ENCODE peak calls at places on chromosome 3, in eight cellular contexts. L is germinal center; Y is Daoy; F is endodermal cell; O is right cardiac atrium; D is stimulated activated CD4-positive, alpha-beta T cell treated with anti-CD3 and anti-CD28 coated beads, TNF-alpha, amount 100 ng/mL, for 4 hours; E is NCI-H2107; C is HEK293T. S is an unnamed sample.

GRCh38 chr3:175260145-175260794 is 401.1 kb downstream of the NAALADL2 start:
- DNase-seq in C (no peak), D (no peak), E (no peak), L (no peak), O (no peak), Y (peak; percentile 37), F (no peak), S (no peak)

GRCh38 chr3:141981084-141981483 is 104.6 kb downstream of the ATP1B3 start:
- DNase-seq in F (no peak), O (no peak), D (no peak), L (no peak), C (no peak), Y (no peak), E (no peak), S (no peak)

GRCh38 chr3:55486857-55487375 is at the start of gene WNT5A:
- DNase-seq in Y (peak; percentile 74), F (peak; percentile 87), O (peak; percentile 78), C (peak; percentile 45), D (no peak), L (peak; percentile 44), E (no peak), S (no peak)

GRCh38 chr3:194592798-194593752 is 40.1 kb downstream of the TMEM44 start:
- DNase-seq in L (peak; percentile 38), Y (peak; percentile 99), E (peak; percentile 13), F (no peak), O (no peak), D (no peak), C (no peak), S (no peak)

GRCh38 chr3:97823503-97824004 is 1.7 kb downstream of the CRYBG3 start:
- DNase-seq in L (no peak), O (peak; percentile 63), E (no peak), F (no peak), Y (no peak), D (no peak), C (no peak), S (no peak)

GRCh38 chr3:176992565-176992964 is 204.7 kb downstream of the TBL1XR1 start:
- DNase-seq in F (no peak), O (no peak), C (no peak), L (no peak), E (peak; percentile 60), D (no peak), Y (no peak), S (no peak)

GRCh38 chr3:186806173-186807055 is at the start of gene RFC4:
- DNase-seq in E (peak; percentile 92), L (peak; percentile 77), Y (peak; percentile 89), D (peak; percentile 68), O (peak; percentile 94), C (peak; percentile 74), F (peak; percentile 91), S (peak; percentile 23)

GRCh38 chr3:112403101-112403500 is 70.1 kb downstream of the CD200 start:
- DNase-seq in C (no peak), D (no peak), O (no peak), L (no peak), Y (no peak), E (no peak), F (no peak), S (no peak)

GRCh38 chr3:119146578-119147375 is 812 bp downstream of the TEX55 start:
- DNase-seq in D (no peak), Y (no peak), E (no peak), C (no peak), F (no peak), O (no peak), L (no peak), S (no peak)

GRCh38 chr3:124600765-124601164 is 129.5 kb upstream of the UMPS start:
- DNase-seq in E (no peak), C (no peak), O (no peak), F (no peak), L (no peak), Y (peak; percentile 51), D (no peak), S (no peak)

GRCh38 chr3:50575372-50575771 is 6.0 kb downstream of the HEMK1 start:
- DNase-seq in F (no peak), E (no peak), C (no peak), Y (peak; percentile 46), D (no peak), O (peak; percentile 14), L (no peak), S (no peak)

GRCh38 chr3:109275702-109276293 is 40.5 kb downstream of the DPPA2 start:
- DNase-seq in D (no peak), F (peak; percentile 86), C (peak; percentile 41), E (no peak), O (no peak), L (no peak), Y (peak; percentile 20), S (no peak)

GRCh38 chr3:66452247-66453040 is 48.4 kb downstream of the LRIG1 start:
- DNase-seq in L (no peak), O (peak; percentile 74), D (no peak), Y (no peak), F (no peak), E (no peak), C (no peak), S (no peak)

GRCh38 chr3:182979103-182979697 is 1.1 kb downstream of the DCUN1D1 start:
- DNase-seq in D (no peak), E (no peak), O (no peak), F (peak; percentile 45), L (no peak), Y (no peak), C (no peak), S (no peak)

GRCh38 chr3:168885028-168885427 is 778.5 kb downstream of the MECOM start:
- DNase-seq in F (no peak), C (no peak), E (no peak), Y (peak; percentile 63), O (no peak), L (no peak), D (no peak), S (no peak)

GRCh38 chr3:4996223-4996765 is 17.1 kb downstream of the BHLHE40 start:
- DNase-seq in Y (no peak), F (peak; percentile 35), O (no peak), D (no peak), C (no peak), L (no peak), E (no peak), S (no peak)

GRCh38 chr3:49529567-49529966 is 24.7 kb upstream of the BSN start:
- DNase-seq in D (no peak), E (no peak), Y (no peak), O (no peak), C (no peak), F (no peak), L (no peak), S (no peak)

GRCh38 chr3:42880183-42880582 is 4.5 kb upstream of the CYP8B1 start:
- DNase-seq in O (peak; percentile 54), E (no peak), D (no peak), Y (no peak), C (no peak), F (no peak), L (no peak), S (no peak)

GRCh38 chr3:131216801-131217200 is 164.8 kb upstream of the NUDT16 start:
- DNase-seq in Y (peak; percentile 96), O (peak; percentile 57), F (peak; percentile 71), L (no peak), C (peak; percentile 53), D (no peak), E (no peak), S (no peak)

GRCh38 chr3:113124256-113124830 is 87.0 kb upstream of the BOC start:
- DNase-seq in Y (no peak), C (no peak), L (no peak), O (no peak), E (no peak), F (no peak), D (no peak), S (no peak)

GRCh38 chr3:59411694-59412093 is 361.9 kb upstream of the CFAP20DC start:
- DNase-seq in D (no peak), C (no peak), F (no peak), O (no peak), L (no peak), Y (no peak), E (no peak), S (no peak)

GRCh38 chr3:105518201-105518600 is 151.5 kb downstream of the ALCAM start:
- DNase-seq in C (no peak), F (no peak), Y (no peak), O (no peak), E (no peak), L (no peak), D (no peak), S (no peak)

GRCh38 chr3:126349611-126350501 is 7.4 kb downstream of the KLF15 start:
- DNase-seq in E (no peak), C (no peak), D (no peak), O (no peak), L (no peak), F (no peak), Y (no peak), S (no peak)

GRCh38 chr3:111106993-111107392 is 35.4 kb downstream of the NECTIN3 start:
- DNase-seq in E (no peak), D (no peak), L (no peak), C (no peak), Y (no peak), O (no peak), F (no peak), S (no peak)

GRCh38 chr3:42652251-42652610 is 1.3 kb upstream of the ZBTB47 start:
- DNase-seq in E (no peak), D (no peak), L (no peak), F (no peak), Y (no peak), O (no peak), C (no peak), S (no peak)

GRCh38 chr3:67564008-67564407 is 90.4 kb downstream of the SUCLG2 start:
- DNase-seq in L (no peak), O (no peak), C (no peak), E (no peak), Y (no peak), D (no peak), F (no peak), S (no peak)

GRCh38 chr3:170076715-170077238 is 39.0 kb downstream of the GPR160 start:
- DNase-seq in E (no peak), L (no peak), C (no peak), O (no peak), Y (no peak), F (no peak), D (no peak), S (no peak)

S was measured in NCI-H187 treated with DMSO at 0.1 percent for 48 hours.